ENCODE peak calls at places on chromosomes 12 and 14, in four cellular contexts. V is mammary epithelial cell, C is HepG2, Q is cardiac muscle cell. I is an unnamed sample. For H3K4me1, the result is how much of the 10 kb centered on the place peaks cover.

GRCh38 chr12:53190108-53190729 is 9.5 kb upstream of the CSAD start:
- DNase-seq in V (peak), C (peak), Q (peak), I (peak)

GRCh38 chr12:46383654-46384450 is 11.3 kb upstream of the SLC38A2 start:
- DNase-seq in V (peak), C (peak), Q (peak), I (peak)

GRCh38 chr12:108939594-108939993 is 59.7 kb downstream of the DAO start:
- DNase-seq in V (peak), C (peak), Q (peak), I (peak)

GRCh38 chr14:101563654-101564443 is 2.6 kb downstream of the DIO3 start:
- DNase-seq in V (no peak), C (no peak), Q (no peak), I (no peak)

GRCh38 chr14:65502676-65503124 is 90.2 kb downstream of the FUT8 start:
- DNase-seq in V (peak), C (no peak), Q (peak), I (no peak)

GRCh38 chr14:76870146-76870545 is 43.9 kb downstream of the LRRC74A start:
- DNase-seq in V (no peak), C (peak), Q (peak), I (no peak)

GRCh38 chr14:76373456-76373855 is 2.5 kb upstream of the ESRRB start:
- DNase-seq in V (no peak), C (no peak), Q (no peak), I (no peak)

GRCh38 chr12:104680070-104680469 is 223.3 kb downstream of the CHST11 start:
- DNase-seq in V (no peak), C (peak), Q (no peak), I (peak)

GRCh38 chr12:71250186-71250585 is 92.4 kb upstream of the TSPAN8 start:
- DNase-seq in V (peak), C (no peak), Q (no peak), I (no peak)

GRCh38 chr12:11228268-11228879 is 41.1 kb downstream of the PRB3 start:
- DNase-seq in V (peak), C (peak), Q (peak), I (peak)

GRCh38 chr12:110228756-110229155 is 52.3 kb upstream of the ATP2A2 start:
- DNase-seq in V (no peak), C (no peak), Q (no peak), I (no peak)

GRCh38 chr12:75715323-75715644 is 203.9 kb upstream of the KRR1 start:
- DNase-seq in V (no peak), C (no peak), Q (no peak), I (no peak)

GRCh38 chr12:39807043-39807442 is 187.4 kb upstream of the ABCD2 start:
- DNase-seq in V (no peak), C (peak), Q (peak), I (no peak)

GRCh38 chr14:47917344-47917954 is 242.0 kb upstream of the MDGA2 start:
- DNase-seq in V (peak), C (peak), Q (peak), I (no peak)

GRCh38 chr14:22456421-22456820 is 132.6 kb downstream of the DAD1 start:
- DNase-seq in V (no peak), C (no peak), Q (no peak), I (no peak)
- H3K4me1 ChIP-seq in V (under half), C (under half), Q (under half), I (under half)

GRCh38 chr12:58965568-58965967 is 45.3 kb upstream of the LRIG3 start:
- DNase-seq in V (no peak), C (no peak), Q (no peak), I (no peak)
- H3K4me1 ChIP-seq in V (under half), C (under half), Q (under half), I (under half)

GRCh38 chr12:113424915-113425823 is 3.0 kb downstream of the SDSL start:
- DNase-seq in V (peak), C (peak), Q (peak), I (peak)
- H3K4me1 ChIP-seq in V (under half), C (under half), Q (under half), I (under half)

DNA sequence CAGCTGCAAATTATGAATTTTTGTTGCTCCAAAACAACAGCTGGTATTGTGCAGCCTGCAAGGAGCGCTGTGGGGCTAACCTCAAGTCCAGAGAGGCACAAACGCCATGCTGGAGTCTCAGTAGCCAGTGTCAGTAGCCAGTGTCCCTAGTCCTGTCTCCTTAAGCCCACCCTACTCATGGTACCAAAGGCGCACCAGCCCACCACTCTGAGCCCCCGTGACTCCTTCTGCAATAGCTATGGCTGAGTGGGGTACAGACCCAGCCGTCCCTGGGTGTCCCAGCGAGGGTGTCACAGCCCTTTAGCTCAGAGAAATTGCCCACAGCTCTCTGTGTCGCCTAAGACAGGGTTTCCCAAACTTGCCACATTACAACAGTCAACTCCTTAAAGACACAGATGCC is 65.2 kb downstream of the ARL6IP4 start:
- DNase-seq in V (no peak), C (no peak), Q (no peak), I (no peak)
- H3K4me1 ChIP-seq in V (under half), C (under half), Q (under half), I (under half)

GRCh38 chr14:73720636-73721035 is 6.5 kb upstream of the PNMA1 start:
- DNase-seq in V (no peak), C (no peak), Q (no peak), I (no peak)

GRCh38 chr14:73719361-73719760 is 5.2 kb upstream of the PNMA1 start:
- DNase-seq in V (no peak), C (no peak), Q (no peak), I (no peak)

GRCh38 chr14:73722581-73722980 is 8.4 kb upstream of the PNMA1 start:
- DNase-seq in V (no peak), C (no peak), Q (no peak), I (no peak)

GRCh38 chr14:73719791-73720190 is 5.6 kb upstream of the PNMA1 start:
- DNase-seq in V (no peak), C (no peak), Q (no peak), I (no peak)

DNA sequence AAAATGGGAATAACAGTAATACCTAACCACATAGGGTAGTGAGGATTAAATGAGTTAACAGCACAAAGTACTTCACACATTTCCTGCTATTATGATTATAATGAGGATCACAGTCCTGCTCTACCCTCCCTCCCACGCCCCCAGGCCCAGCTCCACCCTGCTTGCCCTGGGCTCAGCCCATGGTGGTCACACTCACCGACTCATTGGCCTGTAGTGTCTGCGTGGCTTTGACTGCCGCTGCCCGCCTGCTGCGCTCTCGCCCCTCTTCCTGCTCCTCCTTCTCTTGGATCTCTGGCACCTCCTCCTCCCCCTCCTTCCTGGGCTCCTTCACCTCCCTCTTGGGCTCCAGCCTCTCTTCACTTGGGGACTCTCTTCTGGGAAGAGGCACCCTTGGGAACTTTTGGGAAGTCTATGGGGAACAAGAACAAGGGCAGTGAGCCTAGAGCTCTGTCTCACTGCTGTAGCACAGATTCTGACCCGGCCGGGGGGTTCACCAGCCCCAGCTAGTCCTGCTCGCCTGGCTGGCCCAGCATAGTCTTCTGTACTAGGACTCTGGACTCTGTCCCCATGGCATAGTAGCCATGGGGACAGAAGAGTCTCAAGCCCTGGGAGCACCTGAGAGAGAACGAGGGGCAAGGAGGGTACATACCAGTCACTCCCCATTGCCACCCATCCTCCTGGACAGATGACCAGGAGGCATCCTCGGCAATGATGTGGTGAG is 7.1 kb upstream of the PNMA1 start:
- DNase-seq in V (no peak), C (no peak), Q (no peak), I (no peak)
- H3K4me1 ChIP-seq in V (under half), C (under half), Q (under half), I (under half)

DNA sequence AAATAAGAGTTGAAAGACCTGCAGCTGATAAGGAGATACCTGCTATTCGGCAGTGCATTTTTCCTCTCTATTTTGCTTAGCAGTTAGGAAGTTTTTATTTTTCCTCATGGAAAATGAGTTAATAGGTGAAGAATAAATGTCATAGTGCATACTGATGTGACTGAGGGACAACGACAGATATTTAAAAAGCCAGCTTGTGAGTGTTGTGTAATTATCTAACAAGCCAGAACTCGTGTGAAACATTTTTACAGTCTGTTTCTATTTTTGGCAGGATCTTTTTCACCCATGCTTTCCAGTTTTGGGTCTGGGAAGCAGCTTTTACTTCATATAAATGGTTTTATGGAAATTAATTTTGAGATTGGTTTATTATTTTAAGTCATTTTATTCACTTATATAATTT is 2.9 kb downstream of the FBXO34 start:
- DNase-seq in V (no peak), C (no peak), Q (no peak), I (no peak)
- H3K4me1 ChIP-seq in V (under half), C (half or more), Q (under half), I (under half)